ENCODE peak calls at places on chromosomes 2 and 18, in four cellular contexts. One of them, this sample, is unnamed.

GRCh38 chr2:189016311-189016830 is 42.2 kb downstream of the COL3A1 start:
- DNase-seq in tibial nerve: no peak
- DNase-seq in ovary: no peak
- DNase-seq in activated CD4-positive, alpha-beta T cell treated with anti-CD3 and anti-CD28 coated beads for 1 hour: no peak
- DNase-seq in this sample: no peak

GRCh38 chr2:67828066-67828465 is 234.7 kb downstream of the C1D start:
- DNase-seq in ovary: no peak
- DNase-seq in tibial nerve: no peak
- DNase-seq in activated CD4-positive, alpha-beta T cell treated with anti-CD3 and anti-CD28 coated beads for 1 hour: no peak
- DNase-seq in this sample: no peak

GRCh38 chr2:159912580-159912979 is 114.6 kb upstream of the CD302 start:
- DNase-seq in activated CD4-positive, alpha-beta T cell treated with anti-CD3 and anti-CD28 coated beads for 1 hour: no peak
- DNase-seq in ovary: no peak
- DNase-seq in tibial nerve: no peak
- DNase-seq in this sample: no peak

GRCh38 chr18:7082666-7083065 is 34.9 kb downstream of the LAMA1 start:
- DNase-seq in ovary: no peak
- DNase-seq in activated CD4-positive, alpha-beta T cell treated with anti-CD3 and anti-CD28 coated beads for 1 hour: no peak
- DNase-seq in tibial nerve: no peak
- DNase-seq in this sample: no peak

GRCh38 chr2:152415811-152416210 is 80.8 kb downstream of the FMNL2 start:
- DNase-seq in ovary: no peak
- DNase-seq in activated CD4-positive, alpha-beta T cell treated with anti-CD3 and anti-CD28 coated beads for 1 hour: no peak
- DNase-seq in tibial nerve: no peak
- DNase-seq in this sample: no peak

GRCh38 chr2:28093308-28093707 is 202.8 kb downstream of the BABAM2 start:
- DNase-seq in tibial nerve: no peak
- DNase-seq in ovary: no peak
- DNase-seq in activated CD4-positive, alpha-beta T cell treated with anti-CD3 and anti-CD28 coated beads for 1 hour: no peak
- DNase-seq in this sample: no peak

GRCh38 chr18:46562674-46563192 is 94.3 kb downstream of the LOXHD1 start:
- DNase-seq in ovary: no peak
- DNase-seq in activated CD4-positive, alpha-beta T cell treated with anti-CD3 and anti-CD28 coated beads for 1 hour: no peak
- DNase-seq in tibial nerve: no peak
- DNase-seq in this sample: no peak

GRCh38 chr18:26495267-26495666 is 53.1 kb downstream of the KCTD1 start:
- DNase-seq in ovary: no peak
- DNase-seq in tibial nerve: no peak
- DNase-seq in activated CD4-positive, alpha-beta T cell treated with anti-CD3 and anti-CD28 coated beads for 1 hour: no peak
- DNase-seq in this sample: no peak

GRCh38 chr2:62471816-62472215 is 34.2 kb downstream of the TMEM17 start:
- DNase-seq in ovary: peak
- DNase-seq in tibial nerve: no peak
- DNase-seq in activated CD4-positive, alpha-beta T cell treated with anti-CD3 and anti-CD28 coated beads for 1 hour: no peak
- DNase-seq in this sample: no peak

GRCh38 chr2:213959589-213959988 is 451.3 kb upstream of the VWC2L start:
- DNase-seq in tibial nerve: no peak
- DNase-seq in ovary: no peak
- DNase-seq in activated CD4-positive, alpha-beta T cell treated with anti-CD3 and anti-CD28 coated beads for 1 hour: no peak
- DNase-seq in this sample: peak

GRCh38 chr18:22106536-22107292 is 62.7 kb upstream of the GATA6 start:
- DNase-seq in ovary: no peak
- DNase-seq in activated CD4-positive, alpha-beta T cell treated with anti-CD3 and anti-CD28 coated beads for 1 hour: no peak
- DNase-seq in tibial nerve: no peak
- DNase-seq in this sample: no peak

GRCh38 chr2:36780231-36780808 is 83.8 kb downstream of the VIT start:
- DNase-seq in activated CD4-positive, alpha-beta T cell treated with anti-CD3 and anti-CD28 coated beads for 1 hour: no peak
- DNase-seq in ovary: no peak
- DNase-seq in tibial nerve: peak
- DNase-seq in this sample: peak

GRCh38 chr2:104890092-104890393 is 36.1 kb downstream of the POU3F3 start:
- DNase-seq in activated CD4-positive, alpha-beta T cell treated with anti-CD3 and anti-CD28 coated beads for 1 hour: no peak
- DNase-seq in ovary: no peak
- DNase-seq in tibial nerve: no peak
- DNase-seq in this sample: no peak